ENCODE peak calls at places on chromosomes 4 and X, in ten cellular contexts. C is upper lobe of right lung, T is D721Med, P is WERI-Rb-1, A is cardiac muscle cell, O is thoracic aorta, E is GM20000, Y is psoas muscle, B is fibroblast of villous mesenchyme, X is Calu3. W is an unnamed sample.

GRCh38 chr4:107718351-107718965 is 1.6 kb downstream of the PAPSS1 start:
- DNase-seq in E (peak; percentile 40), P (no peak), O (no peak), C (no peak), B (peak; percentile 84), A (no peak), T (no peak), X (no peak), Y (no peak), W (no peak)

GRCh38 chrX:127128282-127128681 is 308.8 kb downstream of the PRR32 start:
- DNase-seq in P (no peak), Y (no peak), A (no peak), T (no peak), E (no peak), C (no peak), O (no peak), X (no peak), B (no peak), W (no peak)

GRCh38 chr4:111330786-111331185 is 707.9 kb upstream of the PITX2 start:
- DNase-seq in C (no peak), E (no peak), Y (no peak), B (no peak), A (no peak), X (no peak), O (no peak), T (no peak), P (no peak), W (no peak)

GRCh38 chr4:145851516-145852201 is 87.0 kb downstream of the ZNF827 start:
- DNase-seq in Y (no peak), B (peak; percentile 69), E (no peak), O (no peak), P (no peak), X (no peak), T (no peak), A (no peak), C (no peak), W (no peak)

GRCh38 chr4:1295405-1296055 is 5.8 kb downstream of the MAEA start:
- DNase-seq in C (no peak), P (no peak), T (no peak), E (peak; percentile 31), X (no peak), O (no peak), A (no peak), B (no peak), Y (no peak), W (no peak)

GRCh38 chr4:48255130-48255958 is 14.3 kb downstream of the TEC start:
- DNase-seq in O (no peak), T (no peak), C (no peak), B (no peak), P (no peak), A (peak; percentile 51), E (no peak), X (no peak), Y (no peak), W (no peak)

GRCh38 chrX:83019258-83019657 is 488.8 kb upstream of the POU3F4 start:
- DNase-seq in Y (no peak), C (no peak), E (no peak), T (no peak), A (no peak), O (no peak), B (no peak), X (no peak), P (no peak), W (no peak)

GRCh38 chr4:106652095-106652494 is 283.5 kb upstream of the GIMD1 start:
- DNase-seq in B (no peak), Y (no peak), P (no peak), A (no peak), E (no peak), O (no peak), C (no peak), T (no peak), X (no peak), W (no peak)

GRCh38 chr4:4985036-4985435 is 34.2 kb downstream of the CYTL1 start:
- DNase-seq in P (no peak), Y (no peak), T (no peak), O (no peak), A (no peak), C (no peak), E (no peak), X (no peak), B (no peak), W (no peak)

GRCh38 chr4:2256781-2257191 is 5.1 kb downstream of the MXD4 start:
- DNase-seq in O (peak; percentile 37), B (no peak), A (no peak), P (no peak), X (no peak), E (no peak), Y (peak; percentile 42), C (peak; percentile 75), T (no peak), W (peak; percentile 34)

GRCh38 chr4:79528241-79528706 is 120.2 kb upstream of the GK2 start:
- DNase-seq in T (no peak), Y (no peak), P (no peak), X (peak; percentile 6), E (no peak), C (no peak), O (no peak), B (peak; percentile 2), A (no peak), W (no peak)

GRCh38 chr4:122874194-122874593 is 47.6 kb downstream of the FGF2 start:
- DNase-seq in P (no peak), C (no peak), Y (no peak), A (no peak), T (no peak), X (peak; percentile 17), E (no peak), O (no peak), B (peak; percentile 86), W (no peak)

GRCh38 chr4:184899261-184900134 is 73.7 kb upstream of the ACSL1 start:
- DNase-seq in A (no peak), C (peak; percentile 88), E (no peak), O (no peak), T (no peak), B (no peak), P (no peak), X (peak; percentile 43), Y (peak; percentile 34), W (no peak)

GRCh38 chrX:152632445-152633097 is 5.1 kb upstream of the GABRQ start:
- DNase-seq in P (peak; percentile 72), A (peak; percentile 43), Y (peak; percentile 27), B (peak; percentile 34), T (no peak), O (no peak), E (no peak), X (peak; percentile 72), C (no peak), W (peak; percentile 78)

GRCh38 chr4:38979081-38979480 is 53.1 kb downstream of the TMEM156 start:
- DNase-seq in Y (no peak), P (no peak), B (no peak), E (no peak), X (no peak), O (no peak), A (no peak), C (no peak), T (no peak), W (no peak)

GRCh38 chrX:115988825-115989224 is 181.7 kb upstream of the AGTR2 start:
- DNase-seq in C (no peak), T (no peak), B (peak; percentile 1), X (no peak), E (no peak), A (no peak), P (no peak), Y (no peak), O (no peak), W (no peak)
- TF ChIP-seq CTCF in C (peak; percentile 23), T (no peak), B (peak; percentile 16), X (peak; percentile 35), E (no peak), A (no peak), P (no peak), Y (no peak), O (no peak), W (no peak)

GRCh38 chrX:63930140-63930539 is 145.1 kb upstream of the ARHGEF9 start:
- DNase-seq in Y (no peak), X (no peak), P (peak; percentile 27), E (no peak), T (no peak), C (no peak), B (no peak), O (no peak), A (peak; percentile 18), W (no peak)

GRCh38 chrX:63932907-63933306 is 147.9 kb upstream of the ARHGEF9 start:
- DNase-seq in P (no peak), B (no peak), O (no peak), X (no peak), C (no peak), T (no peak), A (no peak), E (no peak), Y (no peak), W (no peak)

GRCh38 chrX:63934160-63934559 is 149.1 kb upstream of the ARHGEF9 start:
- DNase-seq in P (no peak), C (no peak), T (no peak), X (no peak), A (no peak), E (no peak), Y (no peak), B (no peak), O (no peak), W (no peak)

GRCh38 chrX:63929608-63930007 is 144.6 kb upstream of the ARHGEF9 start:
- DNase-seq in B (no peak), X (no peak), P (no peak), T (no peak), E (no peak), Y (no peak), C (no peak), A (no peak), O (no peak), W (no peak)

GRCh38 chrX:63932006-63932405 is 147.0 kb upstream of the ARHGEF9 start:
- DNase-seq in T (no peak), A (no peak), C (no peak), P (no peak), Y (no peak), X (no peak), B (no peak), E (no peak), O (no peak), W (no peak)
- TF ChIP-seq CTCF in T (no peak), A (no peak), C (no peak), P (no peak), Y (no peak), X (no peak), B (no peak), E (no peak), O (no peak), W (no peak)

GRCh38 chr4:70463335-70463734 is 8.7 kb upstream of the MUC7 start:
- DNase-seq in E (peak; percentile 5), X (no peak), P (no peak), O (no peak), A (no peak), T (no peak), Y (no peak), B (no peak), C (no peak), W (no peak)
- TF ChIP-seq CTCF in E (no peak), X (no peak), P (no peak), O (no peak), A (no peak), T (no peak), Y (no peak), B (no peak), C (no peak), W (no peak)

DNA sequence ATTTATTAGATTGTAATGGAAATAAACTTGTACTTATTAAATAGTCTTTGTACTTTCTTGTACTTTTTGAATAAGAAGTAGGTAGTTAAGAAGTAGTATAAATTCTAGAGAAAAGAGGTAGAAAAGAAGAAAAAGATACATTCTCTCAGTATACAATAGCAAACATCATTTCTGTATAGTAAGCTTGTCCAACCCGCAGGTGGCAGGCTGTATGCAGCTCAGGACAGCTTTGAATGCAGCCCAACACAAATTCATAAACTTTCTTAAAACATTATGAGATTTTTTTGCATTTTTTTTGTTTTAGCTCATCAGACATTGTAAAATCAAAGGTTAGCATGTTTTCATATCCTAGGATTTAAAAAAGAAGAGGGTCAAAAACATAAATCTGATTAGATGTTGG is 441.6 kb downstream of the DTHD1 start:
- DNase-seq in X (no peak), E (no peak), A (no peak), C (no peak), T (no peak), B (no peak), Y (no peak), O (no peak), P (no peak), W (no peak)
- TF ChIP-seq CTCF in X (no peak), E (no peak), A (no peak), C (no peak), T (peak; percentile 14), B (no peak), Y (no peak), O (no peak), P (no peak), W (no peak)

W was measured in tibial nerve.